ENCODE peak calls at places on chromosome 3, in five cellular contexts. C is T-cell; A is HuH-7; Z is activated CD4-positive, alpha-beta memory T cell treated with anti-CD3 and anti-CD28 coated beads for 36 hours; Q is retina. H is an unnamed sample.

GRCh38 chr3:47161983-47162694 is 1.8 kb downstream of the SETD2 start:
- DNase-seq in C (no peak), A (no peak), Z (no peak), Q (no peak), H (no peak)

GRCh38 chr3:55708242-55708641 is 221.1 kb upstream of the WNT5A start:
- DNase-seq in C (no peak), Z (no peak), Q (no peak), A (no peak), H (no peak)

GRCh38 chr3:36763111-36763849 is 1.1 kb downstream of the DCLK3 start:
- DNase-seq in Q (no peak), A (no peak), C (no peak), Z (no peak), H (no peak)

GRCh38 chr3:195139876-195140240 is 131.1 kb downstream of the XXYLT1 start:
- DNase-seq in Z (no peak), A (no peak), C (no peak), Q (no peak), H (no peak)

GRCh38 chr3:61683409-61684261 is 122.3 kb downstream of the PTPRG start:
- DNase-seq in Q (no peak), A (no peak), Z (no peak), C (no peak), H (no peak)

GRCh38 chr3:16693820-16694219 is 88.6 kb upstream of the DAZL start:
- DNase-seq in Q (no peak), Z (no peak), C (no peak), A (no peak), H (no peak)

GRCh38 chr3:138479355-138479964 is 45.0 kb downstream of the ESYT3 start:
- DNase-seq in Q (no peak), Z (peak; percentile 54), C (no peak), A (peak; percentile 63), H (peak; percentile 65)

GRCh38 chr3:124886168-124887051 is 755 bp downstream of the ITGB5 start:
- DNase-seq in C (no peak), Z (peak; percentile 48), Q (peak; percentile 84), A (peak; percentile 77), H (peak; percentile 67)

GRCh38 chr3:127473244-127474024 is 117.1 kb downstream of the TPRA1 start:
- DNase-seq in Q (no peak), C (no peak), Z (peak; percentile 54), A (peak; percentile 91), H (no peak)

GRCh38 chr3:127069814-127070440 is 87.0 kb downstream of the PLXNA1 start:
- DNase-seq in A (no peak), Q (no peak), C (no peak), Z (no peak), H (no peak)

GRCh38 chr3:16140116-16140893 is 34.2 kb upstream of the GALNT15 start:
- DNase-seq in C (no peak), A (no peak), Q (no peak), Z (no peak), H (no peak)

GRCh38 chr3:35944915-35945710 is 305.8 kb downstream of the ARPP21 start:
- DNase-seq in C (no peak), Q (no peak), A (no peak), Z (no peak), H (no peak)

GRCh38 chr3:141234283-141234682 is 2.7 kb downstream of the PXYLP1 start:
- DNase-seq in Z (no peak), C (no peak), A (no peak), Q (no peak), H (no peak)

GRCh38 chr3:71397046-71397445 is 186.5 kb downstream of the FOXP1 start:
- DNase-seq in Q (no peak), A (no peak), Z (no peak), C (no peak), H (peak; percentile 59)

GRCh38 chr3:153595186-153595815 is 433.3 kb downstream of the RAP2B start:
- DNase-seq in A (peak; percentile 23), C (no peak), Q (no peak), Z (no peak), H (peak; percentile 71)

GRCh38 chr3:2944628-2945027 is 165.5 kb downstream of the IL5RA start:
- DNase-seq in Z (no peak), Q (no peak), A (no peak), C (no peak), H (no peak)

GRCh38 chr3:33779751-33780150 is 18.7 kb upstream of the PDCD6IP start:
- DNase-seq in C (no peak), Q (no peak), A (no peak), Z (no peak), H (no peak)

GRCh38 chr3:73572371-73572770 is 52.4 kb downstream of the PDZRN3 start:
- DNase-seq in Z (no peak), A (no peak), Q (peak; percentile 45), C (no peak), H (peak; percentile 60)

GRCh38 chr3:172591171-172591605 is 68.0 kb upstream of the TNFSF10 start:
- DNase-seq in C (no peak), Q (no peak), A (no peak), Z (no peak), H (no peak)

GRCh38 chr3:182978387-182978786 is 2.0 kb downstream of the DCUN1D1 start:
- DNase-seq in Z (no peak), Q (no peak), A (no peak), C (no peak), H (no peak)

GRCh38 chr3:143697975-143698374 is 150.3 kb downstream of the SLC9A9 start:
- DNase-seq in A (no peak), Q (no peak), Z (no peak), C (no peak), H (no peak)

GRCh38 chr3:165883866-165884478 is 46.7 kb upstream of the BCHE start:
- DNase-seq in A (no peak), C (no peak), Z (no peak), Q (no peak), H (peak; percentile 31)

GRCh38 chr3:57078366-57079220 is 18.1 kb downstream of the SPATA12 start:
- DNase-seq in Q (peak; percentile 78), A (peak; percentile 43), Z (peak; percentile 39), C (no peak), H (peak; percentile 49)

GRCh38 chr3:61857297-61857696 is 295.9 kb downstream of the PTPRG start:
- DNase-seq in C (no peak), Q (no peak), A (no peak), Z (no peak), H (no peak)

GRCh38 chr3:15319575-15319974 is 12.8 kb downstream of the SH3BP5 start:
- DNase-seq in Q (no peak), C (no peak), Z (no peak), A (no peak), H (no peak)

GRCh38 chr3:192422321-192422997 is 304.9 kb downstream of the FGF12 start:
- DNase-seq in Z (no peak), Q (no peak), A (no peak), C (no peak), H (no peak)

GRCh38 chr3:155065537-155065936 is 14.6 kb upstream of the MME start:
- DNase-seq in A (no peak), Z (no peak), Q (no peak), C (no peak), H (no peak)

GRCh38 chr3:127954642-127955041 is 39.6 kb downstream of the KBTBD12 start:
- DNase-seq in Q (no peak), C (no peak), Z (no peak), A (no peak), H (no peak)